ENCODE peak calls at places on chromosomes 1 and 21, in four cellular contexts. One of them, this sample, is unnamed. For H3K36me3, the result is how much of the 10 kb centered on the place peaks cover.

GRCh38 chr1:67534627-67535065 is 104.4 kb upstream of the SERBP1 start:
- DNase-seq in astrocyte: peak
- DNase-seq in RWPE2: no peak
- DNase-seq in lower lobe of right lung: peak
- DNase-seq in this sample: no peak

GRCh38 chr1:196152975-196153374 is 455.3 kb downstream of the KCNT2 start:
- DNase-seq in astrocyte: no peak
- DNase-seq in RWPE2: no peak
- DNase-seq in lower lobe of right lung: no peak
- DNase-seq in this sample: no peak

GRCh38 chr1:198199105-198199504 is 42.3 kb downstream of the NEK7 start:
- DNase-seq in astrocyte: no peak
- DNase-seq in RWPE2: no peak
- DNase-seq in lower lobe of right lung: no peak
- DNase-seq in this sample: peak

GRCh38 chr1:227316941-227317540 is 1.3 kb downstream of the CDC42BPA start:
- DNase-seq in astrocyte: peak
- DNase-seq in RWPE2: no peak
- DNase-seq in lower lobe of right lung: no peak
- DNase-seq in this sample: peak

GRCh38 chr21:35565204-35565611 is 495.1 kb downstream of the SETD4 start:
- DNase-seq in astrocyte: peak
- DNase-seq in RWPE2: no peak
- DNase-seq in lower lobe of right lung: no peak
- DNase-seq in this sample: peak

GRCh38 chr21:43364851-43365424 is 62.0 kb downstream of the SIK1 start:
- DNase-seq in astrocyte: no peak
- DNase-seq in RWPE2: no peak
- DNase-seq in lower lobe of right lung: no peak
- DNase-seq in this sample: no peak

GRCh38 chr1:46333300-46334029 is 7.1 kb upstream of the NSUN4 start:
- DNase-seq in astrocyte: no peak
- DNase-seq in RWPE2: no peak
- DNase-seq in lower lobe of right lung: no peak
- DNase-seq in this sample: peak

GRCh38 chr1:27772071-27772470 is 948 bp upstream of the STX12 start:
- DNase-seq in astrocyte: peak
- DNase-seq in RWPE2: no peak
- DNase-seq in lower lobe of right lung: no peak
- DNase-seq in this sample: no peak

GRCh38 chr1:211323156-211324063 is 3.2 kb upstream of the TRAF5 start:
- DNase-seq in astrocyte: no peak
- DNase-seq in RWPE2: no peak
- DNase-seq in lower lobe of right lung: no peak
- DNase-seq in this sample: peak

GRCh38 chr1:202205523-202206190 is 12.1 kb downstream of the LGR6 start:
- DNase-seq in astrocyte: no peak
- DNase-seq in RWPE2: no peak
- DNase-seq in lower lobe of right lung: no peak
- DNase-seq in this sample: no peak

GRCh38 chr1:50929376-50929958 is 30.6 kb downstream of the FAF1 start:
- DNase-seq in astrocyte: peak
- DNase-seq in RWPE2: no peak
- DNase-seq in lower lobe of right lung: no peak
- DNase-seq in this sample: peak

GRCh38 chr1:56376188-56376984 is 203.0 kb downstream of the PLPP3 start:
- DNase-seq in astrocyte: peak
- DNase-seq in RWPE2: no peak
- DNase-seq in lower lobe of right lung: no peak
- DNase-seq in this sample: peak

GRCh38 chr1:201085902-201086735 is 26.1 kb downstream of the CACNA1S start:
- DNase-seq in astrocyte: no peak
- DNase-seq in RWPE2: no peak
- DNase-seq in lower lobe of right lung: peak
- DNase-seq in this sample: peak

GRCh38 chr1:53498555-53499142 is 39.5 kb downstream of the DMRTB1 start:
- DNase-seq in astrocyte: peak
- DNase-seq in RWPE2: peak
- DNase-seq in lower lobe of right lung: no peak
- DNase-seq in this sample: no peak

GRCh38 chr1:160437432-160438319 is 37.3 kb downstream of the VANGL2 start:
- DNase-seq in astrocyte: no peak
- DNase-seq in RWPE2: no peak
- DNase-seq in lower lobe of right lung: no peak
- DNase-seq in this sample: no peak

GRCh38 chr1:157095091-157095490 is 4.5 kb downstream of the ETV3L start:
- DNase-seq in astrocyte: no peak
- DNase-seq in RWPE2: no peak
- DNase-seq in lower lobe of right lung: no peak
- DNase-seq in this sample: no peak

GRCh38 chr1:187051618-187052232 is 223.0 kb downstream of the PLA2G4A start:
- DNase-seq in astrocyte: peak
- DNase-seq in RWPE2: no peak
- DNase-seq in lower lobe of right lung: no peak
- DNase-seq in this sample: peak

GRCh38 chr21:18387994-18388393 is 15.6 kb downstream of the TMPRSS15 start:
- DNase-seq in astrocyte: no peak
- DNase-seq in RWPE2: no peak
- DNase-seq in lower lobe of right lung: no peak
- DNase-seq in this sample: no peak

GRCh38 chr1:54883349-54884102 is 3.5 kb downstream of the DHCR24 start:
- DNase-seq in astrocyte: no peak
- DNase-seq in RWPE2: no peak
- DNase-seq in lower lobe of right lung: no peak
- DNase-seq in this sample: peak

GRCh38 chr1:153532769-153533599 is 2.8 kb downstream of the S100A6 start:
- DNase-seq in astrocyte: peak
- DNase-seq in RWPE2: no peak
- DNase-seq in lower lobe of right lung: peak
- DNase-seq in this sample: peak

GRCh38 chr1:155982106-155982505 is 3.8 kb upstream of the ARHGEF2 start:
- DNase-seq in astrocyte: no peak
- DNase-seq in RWPE2: no peak
- DNase-seq in lower lobe of right lung: no peak
- DNase-seq in this sample: no peak

GRCh38 chr21:36859744-36860501 is 106.5 kb downstream of the HLCS start:
- DNase-seq in astrocyte: no peak
- DNase-seq in RWPE2: peak
- DNase-seq in lower lobe of right lung: peak
- DNase-seq in this sample: peak

GRCh38 chr1:25773441-25774125 is 26.4 kb upstream of the SELENON start:
- DNase-seq in astrocyte: no peak
- DNase-seq in RWPE2: no peak
- DNase-seq in lower lobe of right lung: peak
- DNase-seq in this sample: no peak

GRCh38 chr1:98565951-98566350 is 95.6 kb upstream of the SNX7 start:
- DNase-seq in astrocyte: no peak
- DNase-seq in RWPE2: no peak
- DNase-seq in lower lobe of right lung: no peak
- DNase-seq in this sample: no peak

GRCh38 chr1:170071378-170071777 is 3.1 kb downstream of the KIFAP3 start:
- DNase-seq in astrocyte: no peak
- DNase-seq in RWPE2: no peak
- DNase-seq in lower lobe of right lung: no peak
- DNase-seq in this sample: no peak

GRCh38 chr21:44726803-44727202 is 15.4 kb upstream of the TSPEAR start:
- DNase-seq in astrocyte: no peak
- DNase-seq in RWPE2: no peak
- DNase-seq in lower lobe of right lung: no peak
- DNase-seq in this sample: no peak

GRCh38 chr1:150970818-150971582 is 3.6 kb downstream of the CERS2 start:
- DNase-seq in astrocyte: no peak
- DNase-seq in RWPE2: no peak
- DNase-seq in lower lobe of right lung: peak
- DNase-seq in this sample: no peak

GRCh38 chr1:246106342-246106763 is 400.7 kb downstream of the SMYD3 start:
- DNase-seq in astrocyte: peak
- DNase-seq in RWPE2: no peak
- DNase-seq in lower lobe of right lung: no peak
- DNase-seq in this sample: no peak

GRCh38 chr1:162973381-162973795 is 95.8 kb upstream of the RGS4 start:
- DNase-seq in astrocyte: peak
- DNase-seq in RWPE2: no peak
- DNase-seq in lower lobe of right lung: no peak
- DNase-seq in this sample: peak

GRCh38 chr1:66533804-66534745 is at the start of gene SGIP1:
- DNase-seq in astrocyte: peak
- DNase-seq in RWPE2: no peak
- DNase-seq in lower lobe of right lung: peak
- DNase-seq in this sample: no peak

GRCh38 chr1:206693592-206693991 is 8.9 kb downstream of the MAPKAPK2 start:
- DNase-seq in astrocyte: peak
- DNase-seq in RWPE2: no peak
- DNase-seq in lower lobe of right lung: no peak
- DNase-seq in this sample: no peak

GRCh38 chr1:86993269-86993985 is 79.0 kb downstream of the HS2ST1 start:
- DNase-seq in astrocyte: peak
- DNase-seq in RWPE2: no peak
- DNase-seq in lower lobe of right lung: no peak
- DNase-seq in this sample: no peak

GRCh38 chr1:234558186-234558836 is 51.7 kb downstream of the IRF2BP2 start:
- DNase-seq in astrocyte: peak
- DNase-seq in RWPE2: no peak
- DNase-seq in lower lobe of right lung: no peak
- DNase-seq in this sample: no peak

GRCh38 chr1:171576144-171576543 is 45.9 kb upstream of the MYOCOS start:
- DNase-seq in astrocyte: no peak
- DNase-seq in RWPE2: no peak
- DNase-seq in lower lobe of right lung: no peak
- DNase-seq in this sample: no peak

GRCh38 chr21:45887788-45888187 is 93.8 kb upstream of the COL6A1 start:
- DNase-seq in astrocyte: no peak
- DNase-seq in RWPE2: peak
- DNase-seq in lower lobe of right lung: no peak
- DNase-seq in this sample: no peak

GRCh38 chr1:54884768-54885167 is 2.2 kb downstream of the DHCR24 start:
- DNase-seq in astrocyte: no peak
- DNase-seq in RWPE2: no peak
- DNase-seq in lower lobe of right lung: no peak
- DNase-seq in this sample: no peak

GRCh38 chr21:38768385-38769071 is 37.2 kb upstream of the ETS2 start:
- DNase-seq in astrocyte: peak
- DNase-seq in RWPE2: no peak
- DNase-seq in lower lobe of right lung: no peak
- DNase-seq in this sample: peak

GRCh38 chr21:38769253-38769780 is 36.4 kb upstream of the ETS2 start:
- DNase-seq in astrocyte: peak
- DNase-seq in RWPE2: no peak
- DNase-seq in lower lobe of right lung: no peak
- DNase-seq in this sample: no peak

GRCh38 chr21:38770660-38771059 is 35.1 kb upstream of the ETS2 start:
- DNase-seq in astrocyte: no peak
- DNase-seq in RWPE2: no peak
- DNase-seq in lower lobe of right lung: no peak
- DNase-seq in this sample: no peak

GRCh38 chr21:38765056-38765455 is 40.7 kb upstream of the ETS2 start:
- DNase-seq in astrocyte: no peak
- DNase-seq in RWPE2: no peak
- DNase-seq in lower lobe of right lung: no peak
- DNase-seq in this sample: no peak

GRCh38 chr21:38766987-38767722 is 38.6 kb upstream of the ETS2 start:
- DNase-seq in astrocyte: no peak
- DNase-seq in RWPE2: no peak
- DNase-seq in lower lobe of right lung: peak
- DNase-seq in this sample: peak
- H3K27ac ChIP-seq in astrocyte: no peak
- H3K27ac ChIP-seq in RWPE2: no peak
- H3K27ac ChIP-seq in lower lobe of right lung: peak
- H3K27ac ChIP-seq in this sample: peak

DNA sequence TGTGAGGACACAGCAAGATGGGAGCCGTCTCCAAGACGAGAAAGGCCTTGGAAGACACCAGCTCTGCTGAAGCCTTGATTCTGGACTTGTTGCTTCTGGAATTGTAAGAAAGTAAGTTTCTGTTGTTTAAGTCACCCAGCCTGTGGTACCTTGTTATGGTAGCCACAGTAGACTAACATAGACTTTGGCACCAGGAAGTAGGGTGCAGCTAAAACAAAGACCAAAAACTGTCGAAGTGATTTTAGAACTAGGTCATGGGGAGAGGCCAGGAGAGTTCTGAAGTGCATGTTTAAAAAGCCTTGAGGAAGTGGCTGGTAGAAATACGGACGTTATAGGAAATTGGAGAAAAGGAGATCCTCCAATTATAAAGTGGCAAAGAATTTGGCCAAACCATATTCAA is 28.5 kb downstream of the ZNF496 start:
- DNase-seq in astrocyte: no peak
- DNase-seq in RWPE2: no peak
- DNase-seq in lower lobe of right lung: no peak
- DNase-seq in this sample: no peak
- H3K36me3 ChIP-seq in astrocyte: under half
- H3K36me3 ChIP-seq in RWPE2: under half
- H3K36me3 ChIP-seq in lower lobe of right lung: half or more
- H3K36me3 ChIP-seq in this sample: under half

GRCh38 chr1:236164273-236164672 is 21.9 kb downstream of the GPR137B start:
- DNase-seq in astrocyte: no peak
- DNase-seq in RWPE2: no peak
- DNase-seq in lower lobe of right lung: no peak
- DNase-seq in this sample: no peak
- H3K27ac ChIP-seq in astrocyte: no peak
- H3K27ac ChIP-seq in RWPE2: no peak
- H3K27ac ChIP-seq in lower lobe of right lung: no peak
- H3K27ac ChIP-seq in this sample: no peak

GRCh38 chr21:31553926-31554325 is 105.6 kb upstream of the SOD1 start:
- DNase-seq in astrocyte: no peak
- DNase-seq in RWPE2: no peak
- DNase-seq in lower lobe of right lung: no peak
- DNase-seq in this sample: no peak
- H3K36me3 ChIP-seq in astrocyte: under half
- H3K36me3 ChIP-seq in RWPE2: under half
- H3K36me3 ChIP-seq in lower lobe of right lung: under half
- H3K36me3 ChIP-seq in this sample: under half

GRCh38 chr21:31926498-31926897 is 53.7 kb downstream of the HUNK start:
- DNase-seq in astrocyte: no peak
- DNase-seq in RWPE2: no peak
- DNase-seq in lower lobe of right lung: no peak
- DNase-seq in this sample: no peak
- H3K27ac ChIP-seq in astrocyte: no peak
- H3K27ac ChIP-seq in RWPE2: no peak
- H3K27ac ChIP-seq in lower lobe of right lung: no peak
- H3K27ac ChIP-seq in this sample: no peak

GRCh38 chr1:1267488-1268283 is 6.0 kb downstream of the UBE2J2 start:
- DNase-seq in astrocyte: no peak
- DNase-seq in RWPE2: no peak
- DNase-seq in lower lobe of right lung: no peak
- DNase-seq in this sample: no peak
- H3K36me3 ChIP-seq in astrocyte: under half
- H3K36me3 ChIP-seq in RWPE2: half or more
- H3K36me3 ChIP-seq in lower lobe of right lung: half or more
- H3K36me3 ChIP-seq in this sample: under half

DNA sequence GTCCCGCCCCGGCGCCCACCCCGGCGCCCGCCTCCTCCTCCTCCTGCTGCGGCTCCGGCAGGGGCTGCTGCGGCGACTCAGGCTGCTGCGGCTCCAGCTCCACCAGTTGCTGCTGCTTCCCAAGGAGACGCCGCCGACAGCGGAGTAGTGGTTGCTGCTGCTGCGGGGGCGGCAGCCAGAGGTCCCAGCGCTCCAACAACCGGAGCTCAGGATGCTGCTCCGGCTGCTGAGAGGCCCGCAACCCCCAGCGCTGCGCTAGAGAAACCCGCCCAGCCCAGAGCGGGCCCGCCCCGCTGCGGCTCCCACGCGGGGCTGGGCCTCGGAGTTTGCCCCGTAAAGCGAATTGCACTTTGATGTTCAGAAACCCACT is 1.2 kb downstream of the CRCT1 start:
- DNase-seq in astrocyte: peak
- DNase-seq in RWPE2: no peak
- DNase-seq in lower lobe of right lung: no peak
- DNase-seq in this sample: peak
- H3K27ac ChIP-seq in astrocyte: no peak
- H3K27ac ChIP-seq in RWPE2: no peak
- H3K27ac ChIP-seq in lower lobe of right lung: no peak
- H3K27ac ChIP-seq in this sample: no peak

This sample was measured in mammary epithelial cell.